ENCODE peak calls at places on chromosome 18, in five cellular contexts. One of them, this sample, is unnamed.
A peak's percentile ranks its signal among the peaks of the same experiment; 100 is the strongest.

GRCh38 chr18:55546873-55547704 is 40.9 kb downstream of the TCF4 start:
- DNase-seq in tibial nerve: no peak
- DNase-seq in astrocyte: peak; percentile 94
- DNase-seq in lower leg skin: no peak
- DNase-seq in bronchial epithelial cell: peak; percentile 19
- DNase-seq in this sample: peak; percentile 70

GRCh38 chr18:48950536-48951447 is at the start of gene SMAD7:
- DNase-seq in bronchial epithelial cell: no peak
- DNase-seq in lower leg skin: no peak
- DNase-seq in tibial nerve: peak; percentile 41
- DNase-seq in astrocyte: no peak
- DNase-seq in this sample: no peak

GRCh38 chr18:40917096-40917495 is 1037.9 kb upstream of the PIK3C3 start:
- DNase-seq in bronchial epithelial cell: peak; percentile 84
- DNase-seq in tibial nerve: no peak
- DNase-seq in lower leg skin: no peak
- DNase-seq in astrocyte: peak; percentile 10
- DNase-seq in this sample: no peak

GRCh38 chr18:67417864-67418523 is 98.5 kb downstream of the DSEL start:
- DNase-seq in tibial nerve: no peak
- DNase-seq in astrocyte: peak; percentile 37
- DNase-seq in bronchial epithelial cell: peak; percentile 41
- DNase-seq in lower leg skin: no peak
- DNase-seq in this sample: peak; percentile 36

GRCh38 chr18:74204543-74205152 is 56.3 kb downstream of the TIMM21 start:
- DNase-seq in astrocyte: no peak
- DNase-seq in bronchial epithelial cell: no peak
- DNase-seq in lower leg skin: no peak
- DNase-seq in tibial nerve: no peak
- DNase-seq in this sample: no peak

GRCh38 chr18:76454429-76454828 is 40.6 kb downstream of the ZNF516 start:
- DNase-seq in tibial nerve: no peak
- DNase-seq in bronchial epithelial cell: no peak
- DNase-seq in astrocyte: no peak
- DNase-seq in lower leg skin: no peak
- DNase-seq in this sample: no peak

GRCh38 chr18:61820842-61821241 is 72.0 kb downstream of the RNF152 start:
- DNase-seq in astrocyte: no peak
- DNase-seq in tibial nerve: no peak
- DNase-seq in lower leg skin: no peak
- DNase-seq in bronchial epithelial cell: peak; percentile 15
- DNase-seq in this sample: no peak

GRCh38 chr18:3213231-3214059 is 6.3 kb downstream of the MYOM1 start:
- DNase-seq in astrocyte: no peak
- DNase-seq in bronchial epithelial cell: no peak
- DNase-seq in lower leg skin: no peak
- DNase-seq in tibial nerve: no peak
- DNase-seq in this sample: no peak

GRCh38 chr18:5073026-5073944 is 123.8 kb downstream of the AKAIN1 start:
- DNase-seq in bronchial epithelial cell: peak; percentile 30
- DNase-seq in lower leg skin: no peak
- DNase-seq in tibial nerve: no peak
- DNase-seq in astrocyte: peak; percentile 8
- DNase-seq in this sample: peak; percentile 18

DNA sequence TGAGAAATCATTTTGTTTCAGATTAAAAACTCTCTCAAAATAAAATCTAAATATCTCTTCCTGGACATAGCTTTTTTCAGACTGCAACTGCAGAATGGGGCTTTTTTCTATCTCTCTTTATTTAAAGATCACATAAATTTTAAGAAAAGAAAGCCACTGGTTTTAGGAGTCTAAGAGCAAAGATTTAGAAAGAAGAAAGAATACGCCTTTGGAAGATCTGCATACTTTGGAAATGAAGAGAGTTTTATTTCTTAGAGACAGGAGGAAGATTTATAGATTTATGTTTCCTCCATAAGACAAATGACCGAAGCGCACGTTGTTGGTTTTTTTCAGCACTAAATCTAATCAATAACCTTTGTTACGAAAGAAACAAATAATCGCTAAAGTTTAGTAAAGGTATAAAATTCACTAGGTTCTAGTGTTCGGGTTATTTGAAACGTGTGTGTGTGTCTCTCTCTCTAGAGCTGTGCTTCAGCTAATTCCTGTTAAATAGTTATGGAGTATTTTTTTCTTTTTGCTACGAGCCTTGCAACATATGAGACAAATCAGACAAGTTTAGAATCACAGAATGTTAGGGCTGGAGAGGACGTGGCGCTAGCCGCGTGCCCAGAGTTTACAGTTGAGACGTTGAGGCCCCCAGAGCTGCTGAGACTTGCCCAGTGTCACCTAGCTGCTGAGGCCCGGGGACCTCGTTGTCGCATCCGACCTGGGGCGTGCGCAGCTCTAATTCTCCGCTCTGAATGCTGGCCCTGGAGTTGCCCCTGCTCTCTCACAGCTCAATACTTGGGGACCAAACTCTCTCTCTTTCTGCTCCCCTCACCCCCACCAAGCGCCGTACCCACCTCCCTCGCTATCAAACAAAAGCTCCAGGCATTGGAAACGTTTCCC is 69.8 kb downstream of the CTAGE1 start:
- DNase-seq in astrocyte: no peak
- DNase-seq in bronchial epithelial cell: peak; percentile 23
- DNase-seq in lower leg skin: no peak
- DNase-seq in tibial nerve: no peak
- DNase-seq in this sample: no peak
- H3K4me3 ChIP-seq in astrocyte: peak overlapping the region; percentile 54
- H3K4me3 ChIP-seq in bronchial epithelial cell: peak overlapping the region; percentile 49
- H3K4me3 ChIP-seq in lower leg skin: no peak overlapping the region
- H3K4me3 ChIP-seq in tibial nerve: peak overlapping the region; percentile 31
- H3K4me3 ChIP-seq in this sample: peak overlapping the region; percentile 52

GRCh38 chr18:37590346-37590745 is 24.7 kb upstream of the CELF4 start:
- DNase-seq in lower leg skin: no peak
- DNase-seq in bronchial epithelial cell: no peak
- DNase-seq in tibial nerve: no peak
- DNase-seq in astrocyte: no peak
- DNase-seq in this sample: no peak
- TF ChIP-seq CTCF in lower leg skin: no peak
- TF ChIP-seq CTCF in bronchial epithelial cell: no peak
- TF ChIP-seq CTCF in tibial nerve: no peak
- TF ChIP-seq CTCF in astrocyte: no peak
- TF ChIP-seq CTCF in this sample: no peak

GRCh38 chr18:35245719-35246317 is 5.0 kb downstream of the ZNF397 start:
- DNase-seq in astrocyte: no peak
- DNase-seq in bronchial epithelial cell: no peak
- DNase-seq in tibial nerve: no peak
- DNase-seq in lower leg skin: no peak
- DNase-seq in this sample: no peak
- H3K4me3 ChIP-seq in astrocyte: no peak overlapping the region
- H3K4me3 ChIP-seq in bronchial epithelial cell: no peak overlapping the region
- H3K4me3 ChIP-seq in tibial nerve: no peak overlapping the region
- H3K4me3 ChIP-seq in lower leg skin: no peak overlapping the region
- H3K4me3 ChIP-seq in this sample: no peak overlapping the region

DNA sequence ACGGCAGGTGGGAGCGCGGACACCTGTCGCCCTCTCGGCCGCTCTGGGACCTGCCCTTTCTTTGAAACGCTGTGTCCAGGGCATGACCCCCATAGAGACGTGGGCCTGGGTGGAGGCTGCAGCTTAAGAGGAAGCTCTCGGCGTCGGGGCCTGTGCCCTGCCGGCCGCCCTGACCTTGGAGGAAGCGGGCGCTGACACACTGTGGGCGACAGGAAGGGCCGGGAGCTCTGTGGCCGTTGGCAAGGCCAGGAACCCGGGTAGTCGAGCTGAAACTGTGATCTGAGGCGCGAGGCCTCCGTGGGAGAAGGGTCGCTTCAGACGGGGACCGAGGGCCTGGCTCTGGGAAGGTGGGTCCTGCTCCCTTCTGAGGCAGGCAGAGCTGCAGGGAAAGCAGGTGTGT is 28.2 kb downstream of the KCNG2 start:
- DNase-seq in tibial nerve: no peak
- DNase-seq in lower leg skin: no peak
- DNase-seq in bronchial epithelial cell: no peak
- DNase-seq in astrocyte: no peak
- DNase-seq in this sample: no peak
- TF ChIP-seq CTCF in tibial nerve: no peak
- TF ChIP-seq CTCF in lower leg skin: no peak
- TF ChIP-seq CTCF in bronchial epithelial cell: no peak
- TF ChIP-seq CTCF in astrocyte: no peak
- TF ChIP-seq CTCF in this sample: no peak

This sample was measured in AG10803.